ENCODE peak calls at places on chromosomes 4 and X, in eight cellular contexts. L is MG63; U is sigmoid colon; E is CD8-positive, alpha-beta memory T cell; B is mammary epithelial cell; S is tibial artery; I is spleen; Z is lower lobe of right lung. P is an unnamed sample.
A peak's percentile ranks its signal among the peaks of the same experiment; 100 is the strongest.

GRCh38 chrX:138921031-138921430 is 209.5 kb upstream of the FGF13 start:
- DNase-seq in S (no peak), B (no peak), I (no peak), L (no peak), Z (no peak), E (no peak), U (no peak), P (no peak)

GRCh38 chrX:40085086-40085551 is 12.6 kb downstream of the BCOR start:
- DNase-seq in Z (no peak), I (no peak), B (no peak), U (no peak), E (no peak), S (no peak), L (peak; percentile 64), P (no peak)

GRCh38 chr4:146957252-146957651 is 11.6 kb upstream of the TTC29 start:
- DNase-seq in Z (no peak), U (no peak), B (peak; percentile 77), I (no peak), L (peak; percentile 80), E (no peak), S (no peak), P (peak; percentile 81)

GRCh38 chr4:36392049-36392448 is 110.6 kb downstream of the DTHD1 start:
- DNase-seq in E (no peak), S (no peak), L (no peak), B (peak; percentile 27), I (no peak), Z (no peak), U (no peak), P (no peak)

GRCh38 chr4:180333156-180333555 is 1910.0 kb upstream of the TENM3 start:
- DNase-seq in L (no peak), E (no peak), U (no peak), B (peak; percentile 42), Z (no peak), S (no peak), I (no peak), P (no peak)

GRCh38 chrX:78958419-78959116 is 13.4 kb downstream of the P2RY10 start:
- DNase-seq in I (no peak), E (no peak), S (no peak), Z (no peak), U (no peak), L (no peak), B (no peak), P (no peak)

GRCh38 chr4:31557444-31557843 is 837.3 kb downstream of the PCDH7 start:
- DNase-seq in B (no peak), S (no peak), I (no peak), E (no peak), L (no peak), U (no peak), Z (no peak), P (no peak)

GRCh38 chr4:119946359-119946758 is 120.3 kb downstream of the MAD2L1 start:
- DNase-seq in U (no peak), E (no peak), I (no peak), S (no peak), Z (no peak), B (no peak), L (no peak), P (no peak)

GRCh38 chr4:153634737-153635353 is 49.2 kb upstream of the TLR2 start:
- DNase-seq in S (no peak), I (no peak), E (no peak), U (no peak), B (no peak), Z (no peak), L (no peak), P (no peak)

GRCh38 chrX:46328133-46328532 is 217.1 kb downstream of the ZNF674 start:
- DNase-seq in S (no peak), E (no peak), L (no peak), Z (no peak), I (no peak), U (no peak), B (no peak), P (no peak)

GRCh38 chr4:137909910-137910309 is 332.2 kb downstream of the SLC7A11 start:
- DNase-seq in U (no peak), B (no peak), E (no peak), S (no peak), L (no peak), Z (no peak), I (no peak), P (no peak)

GRCh38 chr4:156248921-156249320 is 295.3 kb upstream of the CTSO start:
- DNase-seq in U (no peak), L (no peak), E (no peak), S (no peak), I (no peak), B (no peak), Z (no peak), P (no peak)

GRCh38 chr4:138671606-138672084 is 343.9 kb upstream of the NOCT start:
- DNase-seq in Z (no peak), S (no peak), E (no peak), L (no peak), B (no peak), U (no peak), I (no peak), P (no peak)

GRCh38 chr4:99816611-99817309 is at the start of gene DAPP1:
- DNase-seq in I (peak; percentile 93), E (peak; percentile 80), L (no peak), Z (peak; percentile 70), B (peak; percentile 99), S (peak; percentile 31), U (peak; percentile 70), P (peak; percentile 94)

DNA sequence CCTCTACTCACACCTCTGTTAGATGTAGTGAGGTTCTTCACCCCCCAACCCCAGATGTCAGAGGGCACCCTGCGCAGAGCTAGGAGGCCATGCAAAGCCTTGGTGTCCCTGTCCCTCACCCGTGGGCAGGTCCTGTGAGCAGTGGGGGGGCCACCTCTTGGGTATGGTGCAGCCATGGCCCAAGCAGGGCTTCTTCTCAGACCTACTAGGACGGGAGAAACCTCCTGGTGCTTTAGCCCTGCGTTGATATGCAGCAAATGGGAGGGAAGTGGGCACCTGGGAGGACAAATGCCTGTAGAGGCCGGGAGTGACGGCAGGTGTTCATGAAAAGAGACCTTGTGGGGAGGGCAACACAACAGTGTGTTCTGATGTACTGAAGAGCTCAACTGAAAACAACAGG is 38.5 kb upstream of the MSANTD1 start:
- DNase-seq in B (no peak), Z (no peak), U (no peak), I (no peak), E (no peak), L (no peak), S (peak; percentile 16), P (no peak)
- H3K36me3 ChIP-seq in B (peaks cover 11% of the 10 kb centered on the region), Z (peaks cover 97% of the 10 kb centered on the region), U (peaks cover 79% of the 10 kb centered on the region), I (peaks cover 71% of the 10 kb centered on the region), E (peaks cover 61% of the 10 kb centered on the region), L (peaks cover 4% of the 10 kb centered on the region), S (peaks cover 83% of the 10 kb centered on the region), P (peaks cover 81% of the 10 kb centered on the region)

DNA sequence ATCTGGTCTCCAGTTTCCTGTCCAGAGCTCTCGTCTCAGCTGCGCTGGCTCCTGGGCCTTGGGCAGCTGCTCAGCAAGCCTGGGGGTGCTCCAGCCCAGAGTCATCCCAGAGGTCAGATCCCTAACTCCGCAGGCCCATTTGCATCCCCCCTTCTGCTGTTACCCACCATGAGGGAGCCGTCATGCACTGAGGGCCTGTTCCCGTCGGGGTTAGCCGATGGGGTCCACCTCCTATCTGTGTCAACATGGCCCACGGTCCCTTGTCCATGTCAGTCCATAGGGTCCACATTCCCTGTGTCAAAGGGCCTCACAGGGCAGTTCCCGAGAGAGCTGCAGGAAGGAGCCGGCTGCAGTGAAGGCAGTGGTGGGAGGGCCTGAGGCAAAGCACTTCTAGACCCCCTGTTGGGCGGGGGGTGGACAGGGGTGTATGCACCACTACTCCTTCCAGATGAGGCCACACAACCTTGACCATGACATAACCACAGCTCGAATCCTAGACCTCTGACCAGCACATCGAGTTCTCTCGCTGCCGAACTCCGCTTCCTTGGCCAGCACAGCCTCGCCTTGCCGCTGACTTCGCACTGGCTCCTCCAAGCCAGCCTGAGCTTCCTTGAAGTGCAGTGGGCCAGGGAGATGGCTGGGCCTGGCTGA is 24.9 kb downstream of the WDR1 start:
- DNase-seq in B (no peak), E (no peak), S (no peak), L (no peak), Z (peak; percentile 44), I (peak; percentile 71), U (no peak), P (no peak)
- H3K36me3 ChIP-seq in B (peaks cover 35% of the 10 kb centered on the region), E (peaks cover 77% of the 10 kb centered on the region), S (peaks cover 81% of the 10 kb centered on the region), L (peaks cover 53% of the 10 kb centered on the region), Z (peaks cover 93% of the 10 kb centered on the region), I (peaks cover 88% of the 10 kb centered on the region), U (peaks cover 86% of the 10 kb centered on the region), P (peaks cover 94% of the 10 kb centered on the region)

GRCh38 chr4:145148980-145149379 is 31.4 kb downstream of the OTUD4 start:
- DNase-seq in I (no peak), Z (no peak), S (no peak), E (no peak), B (no peak), L (no peak), U (no peak), P (no peak)
- H3K36me3 ChIP-seq in I (peaks cover 71% of the 10 kb centered on the region), Z (peaks cover 100% of the 10 kb centered on the region), S (peaks cover 79% of the 10 kb centered on the region), E (peaks cover 39% of the 10 kb centered on the region), B (peaks cover 45% of the 10 kb centered on the region), L (peaks cover 46% of the 10 kb centered on the region), U (peaks cover 92% of the 10 kb centered on the region), P (peaks cover 99% of the 10 kb centered on the region)

GRCh38 chr4:6924361-6924779 is 14.7 kb downstream of the TBC1D14 start:
- DNase-seq in I (no peak), U (no peak), L (no peak), E (no peak), B (no peak), Z (no peak), S (no peak), P (no peak)
- H3K36me3 ChIP-seq in I (peaks cover 15% of the 10 kb centered on the region), U (peaks cover 16% of the 10 kb centered on the region), L (no peaks in the 10 kb centered on the region), E (peaks cover 15% of the 10 kb centered on the region), B (no peaks in the 10 kb centered on the region), Z (peaks cover 17% of the 10 kb centered on the region), S (peaks cover 17% of the 10 kb centered on the region), P (peaks cover 9% of the 10 kb centered on the region)

P was measured in RWPE2.